ENCODE peak calls at places on chromosomes 7 and 10, in seven cellular contexts. K, M, A, I, R, U and S are unnamed samples.
A peak's percentile ranks its signal among the peaks of the same experiment; 100 is the strongest.

GRCh38 chr7:67753891-67754290 is 757.3 kb downstream of the TYW1 start:
- DNase-seq in U (no peak), R (peak; percentile 11), A (no peak), K (no peak), M (no peak), I (no peak), S (no peak)

GRCh38 chr7:82288769-82289535 is 154.6 kb downstream of the CACNA2D1 start:
- DNase-seq in U (no peak), I (no peak), K (no peak), M (no peak), A (no peak), R (no peak), S (no peak)

GRCh38 chr7:7183833-7184463 is 1.6 kb downstream of the C1GALT1 start:
- DNase-seq in I (no peak), A (no peak), R (no peak), U (no peak), M (no peak), K (no peak), S (no peak)

GRCh38 chr7:44311561-44312495 is 13.6 kb downstream of the CAMK2B start:
- DNase-seq in M (no peak), I (no peak), K (no peak), R (no peak), A (no peak), U (no peak), S (no peak)

GRCh38 chr7:68476966-68477365 is 1121.3 kb upstream of the AUTS2 start:
- DNase-seq in K (no peak), U (no peak), R (no peak), I (no peak), M (no peak), A (no peak), S (no peak)

GRCh38 chr7:132275384-132275783 is 300.9 kb downstream of the PLXNA4 start:
- DNase-seq in I (no peak), M (no peak), K (no peak), U (no peak), A (no peak), R (no peak), S (no peak)

GRCh38 chr10:102645741-102646609 is 1.7 kb downstream of the TRIM8 start:
- DNase-seq in M (no peak), K (peak; percentile 66), R (peak; percentile 44), A (peak; percentile 87), I (peak; percentile 82), U (peak; percentile 69), S (no peak)

GRCh38 chr7:43307522-43307921 is 195.1 kb downstream of the HECW1 start:
- DNase-seq in A (no peak), M (no peak), I (no peak), K (no peak), U (no peak), R (no peak), S (no peak)

GRCh38 chr10:93288679-93289634 is 193.2 kb downstream of the MYOF start:
- DNase-seq in A (peak; percentile 66), I (peak; percentile 78), U (no peak), K (peak; percentile 77), M (peak; percentile 85), R (peak; percentile 74), S (peak; percentile 84)

GRCh38 chr7:21365866-21366624 is 61.8 kb upstream of the SP4 start:
- DNase-seq in K (no peak), R (peak; percentile 77), M (no peak), A (no peak), I (peak; percentile 1), U (no peak), S (peak; percentile 72)

GRCh38 chr7:30613366-30614325 is 19.0 kb downstream of the GARS1 start:
- DNase-seq in I (no peak), U (no peak), K (no peak), M (no peak), A (no peak), R (no peak), S (no peak)

GRCh38 chr10:21505711-21506278 is 19.7 kb downstream of the SKIDA1 start:
- DNase-seq in K (peak; percentile 67), R (peak; percentile 91), I (no peak), M (no peak), U (no peak), A (no peak), S (no peak)

GRCh38 chr10:103761075-103761920 is 94.1 kb downstream of the SH3PXD2A start:
- DNase-seq in I (no peak), R (no peak), M (no peak), K (no peak), A (no peak), U (no peak), S (no peak)

GRCh38 chr7:137287651-137288258 is 55.8 kb downstream of the PTN start:
- DNase-seq in K (no peak), A (no peak), U (no peak), M (no peak), I (no peak), R (no peak), S (no peak)

GRCh38 chr10:88657901-88658300 is 6.3 kb upstream of the LIPF start:
- DNase-seq in A (no peak), U (no peak), R (no peak), I (no peak), M (no peak), K (no peak), S (no peak)

GRCh38 chr10:123538401-123539320 is 127.5 kb upstream of the GPR26 start:
- DNase-seq in I (no peak), U (no peak), R (no peak), M (no peak), K (no peak), A (no peak), S (no peak)

GRCh38 chr10:14781763-14782162 is 7.1 kb upstream of the FAM107B start:
- DNase-seq in R (no peak), M (no peak), K (no peak), A (no peak), I (no peak), U (no peak), S (no peak)

DNA sequence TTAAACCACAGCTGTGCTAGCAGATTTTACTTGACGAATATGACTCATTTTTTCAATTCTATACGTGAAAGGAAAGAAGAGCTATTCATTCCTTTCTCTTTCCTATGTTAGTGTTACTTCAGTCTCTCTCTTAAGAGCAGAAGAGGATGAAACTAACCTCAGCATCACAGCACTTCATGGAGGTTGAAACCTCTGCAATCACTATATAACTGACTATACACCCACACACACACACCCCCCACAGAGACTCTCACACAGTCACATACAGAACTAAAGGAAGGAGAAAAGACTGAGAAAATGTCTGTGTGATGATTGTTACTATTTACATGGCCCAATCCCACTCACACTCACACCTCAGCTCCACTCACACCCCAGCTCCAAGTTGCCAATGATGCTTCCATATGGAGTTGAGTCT is 104.2 kb downstream of the KIF20B start:
- DNase-seq in M (no peak), U (peak; percentile 27), R (no peak), A (no peak), K (no peak), I (no peak), S (no peak)
- TF ChIP-seq JUND in M (no peak), U (no peak), R (no peak), A (no peak), K (no peak), I (no peak), S (no peak)

DNA sequence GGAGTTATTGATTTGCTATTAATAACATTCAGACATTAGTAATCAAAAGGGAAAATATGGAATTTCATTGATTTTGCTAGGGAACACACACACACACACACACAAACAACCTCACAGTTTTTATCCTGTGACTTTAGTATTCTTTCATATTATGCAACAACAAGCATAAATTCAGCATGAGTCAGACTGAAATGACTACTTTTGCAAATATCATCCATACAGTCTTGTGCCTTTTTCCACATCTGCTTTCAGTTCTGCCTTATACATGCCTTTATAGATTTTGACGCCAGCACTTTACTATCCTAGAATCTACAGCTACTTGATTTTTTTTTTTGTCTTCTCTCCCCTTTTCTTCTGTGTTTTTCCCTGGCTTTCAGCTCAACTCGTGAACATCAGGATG is 975.8 kb upstream of the LRRTM3 start:
- DNase-seq in A (no peak), I (no peak), K (no peak), U (no peak), M (no peak), R (no peak), S (no peak)
- TF ChIP-seq JUND in A (no peak), I (no peak), K (no peak), U (no peak), M (no peak), R (no peak), S (no peak)

DNA sequence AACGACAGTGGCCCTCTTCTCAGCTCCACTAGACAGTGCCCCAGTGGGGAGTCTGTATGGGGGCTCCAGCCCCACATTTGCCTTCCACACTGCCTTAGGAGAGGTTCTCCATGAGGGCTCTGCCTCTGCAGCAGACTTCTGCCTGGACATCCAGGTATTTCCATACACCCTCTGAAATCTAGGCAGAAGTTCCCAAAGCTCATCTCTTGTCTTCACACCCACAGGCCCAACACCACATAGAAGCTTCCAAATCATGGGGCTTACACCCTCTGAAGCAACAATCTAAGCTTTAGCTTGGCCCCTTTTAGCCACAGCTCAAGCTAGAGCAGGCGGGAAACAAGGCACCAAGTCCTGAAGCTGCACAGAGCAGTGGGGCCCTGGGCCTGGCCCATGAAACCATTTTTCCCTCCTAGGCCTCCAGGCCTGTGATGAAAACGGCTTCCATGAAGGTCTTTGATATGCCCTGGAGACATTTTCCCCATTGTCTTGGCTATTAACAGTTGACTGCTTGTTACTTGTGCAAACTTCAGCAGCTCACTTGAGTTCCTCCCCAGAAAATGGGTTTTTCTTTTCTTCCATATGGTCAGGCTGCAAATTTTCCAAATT is 89.2 kb downstream of the KBTBD2 start:
- DNase-seq in K (no peak), R (no peak), I (no peak), M (no peak), U (no peak), A (no peak), S (no peak)
- TF ChIP-seq JUND in K (no peak), R (no peak), I (no peak), M (no peak), U (no peak), A (no peak), S (no peak)

DNA sequence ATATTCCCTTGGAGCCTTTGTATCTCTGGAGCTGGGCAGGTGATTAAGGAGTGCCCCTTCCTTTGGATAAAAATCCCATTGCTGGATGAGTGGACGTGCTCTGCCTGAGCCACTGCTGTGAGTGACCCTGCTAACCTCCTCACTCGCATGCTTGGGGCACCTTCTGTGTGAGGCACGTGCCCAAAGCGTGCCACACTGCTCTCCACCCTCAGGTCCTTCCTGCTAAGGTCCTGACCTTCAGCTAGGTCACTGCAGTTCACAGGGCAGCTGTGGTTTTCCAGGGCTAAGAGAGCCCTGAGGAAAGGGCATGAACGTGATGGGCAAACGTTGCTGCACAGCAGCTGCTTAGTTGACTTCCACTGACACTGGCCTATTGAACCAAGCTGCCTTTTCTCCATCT is 204.4 kb upstream of the COBL start:
- DNase-seq in R (no peak), M (no peak), U (no peak), A (no peak), I (no peak), K (no peak), S (no peak)
- TF ChIP-seq JUND in R (no peak), M (no peak), U (no peak), A (no peak), I (no peak), K (no peak), S (no peak)